ENCODE peak calls at places on chromosomes 6 and 20, in ten cellular contexts. J, L, N, A, M, F, X, B, Q and S are unnamed samples.

GRCh38 chr6:29146154-29146553 is 24.6 kb upstream of the OR2J2 start:
- DNase-seq in X (no peak), L (no peak), F (no peak), M (no peak), J (no peak), N (no peak), B (no peak), Q (no peak), A (no peak), S (no peak)

GRCh38 chr6:163349696-163350095 is 64.8 kb upstream of the QKI start:
- DNase-seq in X (no peak), J (no peak), L (no peak), M (no peak), B (no peak), F (no peak), A (no peak), N (no peak), Q (no peak), S (no peak)

GRCh38 chr6:144349690-144350132 is 64.6 kb downstream of the UTRN start:
- DNase-seq in X (no peak), J (no peak), N (no peak), L (no peak), M (no peak), F (no peak), Q (peak), A (no peak), B (no peak), S (no peak)

GRCh38 chr6:131286469-131287040 is 151.3 kb downstream of the AKAP7 start:
- DNase-seq in A (no peak), J (no peak), L (no peak), Q (no peak), X (no peak), F (no peak), B (no peak), M (no peak), N (no peak), S (no peak)

GRCh38 chr20:18279231-18279630 is 9.1 kb upstream of the ZNF133 start:
- DNase-seq in Q (no peak), N (no peak), A (no peak), J (no peak), B (no peak), F (peak), L (no peak), X (no peak), M (no peak), S (no peak)

GRCh38 chr6:147707524-147707923 is 199.0 kb downstream of the SAMD5 start:
- DNase-seq in F (no peak), M (no peak), X (no peak), L (no peak), Q (no peak), N (no peak), B (no peak), A (no peak), J (no peak), S (no peak)

GRCh38 chr6:17855381-17855780 is 132.1 kb downstream of the KIF13A start:
- DNase-seq in J (no peak), L (no peak), X (no peak), Q (no peak), F (no peak), A (no peak), B (no peak), M (no peak), N (no peak), S (no peak)

GRCh38 chr6:122246906-122247658 is 152.4 kb upstream of the HSF2 start:
- DNase-seq in M (no peak), F (no peak), X (no peak), A (no peak), B (no peak), N (no peak), J (no peak), Q (no peak), L (no peak), S (no peak)

GRCh38 chr6:42452171-42453026 is 673 bp upstream of the TRERF1 start:
- DNase-seq in L (no peak), M (peak), B (no peak), Q (peak), X (no peak), N (peak), J (peak), F (peak), A (no peak), S (peak)

GRCh38 chr6:124203106-124203811 is 399.6 kb downstream of the NKAIN2 start:
- DNase-seq in F (no peak), J (no peak), L (no peak), M (no peak), X (no peak), B (no peak), N (no peak), A (no peak), Q (no peak), S (no peak)

GRCh38 chr20:23084282-23084844 is 1.8 kb downstream of the CD93 start:
- DNase-seq in J (no peak), M (no peak), X (no peak), Q (no peak), A (no peak), L (no peak), N (no peak), B (no peak), F (no peak), S (peak)

GRCh38 chr20:44734938-44735337 is 10.7 kb upstream of the KCNK15 start:
- DNase-seq in F (peak), J (no peak), A (no peak), L (no peak), M (no peak), N (no peak), B (no peak), Q (no peak), X (no peak), S (no peak)

GRCh38 chr6:21905531-21905930 is 312.0 kb downstream of the SOX4 start:
- DNase-seq in B (no peak), A (no peak), M (no peak), N (no peak), J (no peak), L (no peak), Q (no peak), F (no peak), X (no peak), S (no peak)

GRCh38 chr6:4649728-4650127 is 126.5 kb upstream of the CDYL start:
- DNase-seq in A (no peak), N (no peak), M (no peak), L (no peak), X (no peak), J (no peak), B (no peak), F (no peak), Q (no peak), S (no peak)

GRCh38 chr6:163338671-163339405 is 75.7 kb upstream of the QKI start:
- DNase-seq in F (no peak), X (no peak), A (no peak), M (no peak), J (no peak), Q (no peak), N (no peak), B (no peak), L (no peak), S (no peak)

GRCh38 chr6:134391221-134391620 is 73.3 kb upstream of the SGK1 start:
- DNase-seq in B (no peak), M (no peak), A (no peak), F (no peak), J (no peak), N (no peak), X (no peak), Q (no peak), L (no peak), S (no peak)

GRCh38 chr20:58555078-58555765 is 40.0 kb upstream of the APCDD1L start:
- DNase-seq in Q (no peak), J (no peak), L (no peak), N (no peak), A (no peak), M (no peak), X (no peak), B (no peak), F (peak), S (peak)

GRCh38 chr6:28117386-28118050 is 6.9 kb upstream of the ZSCAN16 start:
- DNase-seq in M (no peak), B (no peak), L (no peak), J (no peak), F (no peak), Q (no peak), A (no peak), N (no peak), X (no peak), S (no peak)

GRCh38 chr20:46826343-46826984 is 68.2 kb upstream of the EYA2 start:
- DNase-seq in N (no peak), L (no peak), A (no peak), B (no peak), J (no peak), Q (no peak), F (no peak), M (no peak), X (no peak), S (no peak)

GRCh38 chr6:42075159-42075838 is 25.0 kb downstream of the TAF8 start:
- DNase-seq in M (peak), B (peak), N (peak), F (peak), X (peak), A (peak), Q (peak), J (peak), L (peak), S (peak)

GRCh38 chr20:51487525-51488279 is 54.8 kb downstream of the NFATC2 start:
- DNase-seq in M (no peak), F (no peak), X (no peak), B (no peak), Q (no peak), A (no peak), L (no peak), N (no peak), J (no peak), S (no peak)

GRCh38 chr20:19807901-19808300 is 49.8 kb downstream of the RIN2 start:
- DNase-seq in B (no peak), Q (no peak), M (no peak), N (no peak), X (no peak), F (peak), L (no peak), A (no peak), J (no peak), S (no peak)

GRCh38 chr6:135179920-135180457 is 1.1 kb upstream of the MYB start:
- DNase-seq in Q (no peak), J (no peak), L (no peak), X (no peak), B (no peak), M (no peak), N (no peak), F (no peak), A (no peak), S (no peak)

GRCh38 chr6:87501809-87502572 is 29.2 kb downstream of the SLC35A1 start:
- DNase-seq in J (no peak), Q (no peak), B (no peak), A (no peak), M (no peak), F (no peak), L (no peak), N (no peak), X (no peak), S (no peak)

GRCh38 chr6:121581327-121581726 is 145.9 kb downstream of the GJA1 start:
- DNase-seq in L (no peak), B (no peak), X (no peak), M (no peak), N (no peak), A (no peak), F (no peak), Q (no peak), J (no peak), S (no peak)

GRCh38 chr6:147204060-147204785 is at the start of gene STXBP5:
- DNase-seq in F (peak), Q (peak), A (no peak), N (peak), M (peak), X (peak), J (peak), L (no peak), B (peak), S (peak)

GRCh38 chr20:58084966-58085365 is 143.5 kb downstream of the ANKRD60 start:
- DNase-seq in L (no peak), Q (no peak), M (no peak), F (peak), X (no peak), J (no peak), N (no peak), B (no peak), A (no peak), S (peak)